ENCODE peak calls at places on chromosomes 16 and 17, in five cellular contexts. One of them, this sample, is unnamed. For H3K9me3, the result is how much of the 10 kb centered on the place peaks cover.

GRCh38 chr17:75475851-75476250 is 19.4 kb downstream of the TMEM94 start:
- DNase-seq in naive thymus-derived CD4-positive, alpha-beta T cell: no peak
- DNase-seq in ascending aorta: no peak
- DNase-seq in thoracic aorta: no peak
- DNase-seq in CD4-positive, CD25-positive, alpha-beta regulatory T cell: no peak
- DNase-seq in this sample: peak

GRCh38 chr17:850828-851759 is 68.9 kb downstream of the MRM3 start:
- DNase-seq in naive thymus-derived CD4-positive, alpha-beta T cell: no peak
- DNase-seq in ascending aorta: no peak
- DNase-seq in thoracic aorta: no peak
- DNase-seq in CD4-positive, CD25-positive, alpha-beta regulatory T cell: no peak
- DNase-seq in this sample: peak

GRCh38 chr17:17724307-17724921 is 43.2 kb downstream of the RAI1 start:
- DNase-seq in naive thymus-derived CD4-positive, alpha-beta T cell: no peak
- DNase-seq in ascending aorta: no peak
- DNase-seq in thoracic aorta: no peak
- DNase-seq in CD4-positive, CD25-positive, alpha-beta regulatory T cell: no peak
- DNase-seq in this sample: peak

GRCh38 chr16:28089992-28090365 is 26.5 kb upstream of the GSG1L start:
- DNase-seq in naive thymus-derived CD4-positive, alpha-beta T cell: no peak
- DNase-seq in ascending aorta: no peak
- DNase-seq in thoracic aorta: no peak
- DNase-seq in CD4-positive, CD25-positive, alpha-beta regulatory T cell: no peak
- DNase-seq in this sample: no peak

GRCh38 chr16:1787056-1787321 is 4.2 kb downstream of the NUBP2 start:
- DNase-seq in naive thymus-derived CD4-positive, alpha-beta T cell: no peak
- DNase-seq in ascending aorta: no peak
- DNase-seq in thoracic aorta: no peak
- DNase-seq in CD4-positive, CD25-positive, alpha-beta regulatory T cell: no peak
- DNase-seq in this sample: no peak

GRCh38 chr17:731943-732787 is at the start of gene TLCD3A:
- DNase-seq in naive thymus-derived CD4-positive, alpha-beta T cell: no peak
- DNase-seq in ascending aorta: no peak
- DNase-seq in thoracic aorta: no peak
- DNase-seq in CD4-positive, CD25-positive, alpha-beta regulatory T cell: peak
- DNase-seq in this sample: peak

GRCh38 chr17:82238562-82239201 is 9.8 kb downstream of the SLC16A3 start:
- DNase-seq in naive thymus-derived CD4-positive, alpha-beta T cell: peak
- DNase-seq in ascending aorta: no peak
- DNase-seq in thoracic aorta: no peak
- DNase-seq in CD4-positive, CD25-positive, alpha-beta regulatory T cell: peak
- DNase-seq in this sample: no peak

GRCh38 chr17:6815775-6816174 is 15.8 kb downstream of the TEKT1 start:
- DNase-seq in naive thymus-derived CD4-positive, alpha-beta T cell: no peak
- DNase-seq in ascending aorta: no peak
- DNase-seq in thoracic aorta: no peak
- DNase-seq in CD4-positive, CD25-positive, alpha-beta regulatory T cell: no peak
- DNase-seq in this sample: no peak

GRCh38 chr16:19113577-19114358 is at the start of gene ITPRIPL2:
- DNase-seq in naive thymus-derived CD4-positive, alpha-beta T cell: no peak
- DNase-seq in ascending aorta: peak
- DNase-seq in thoracic aorta: peak
- DNase-seq in CD4-positive, CD25-positive, alpha-beta regulatory T cell: no peak
- DNase-seq in this sample: peak

DNA sequence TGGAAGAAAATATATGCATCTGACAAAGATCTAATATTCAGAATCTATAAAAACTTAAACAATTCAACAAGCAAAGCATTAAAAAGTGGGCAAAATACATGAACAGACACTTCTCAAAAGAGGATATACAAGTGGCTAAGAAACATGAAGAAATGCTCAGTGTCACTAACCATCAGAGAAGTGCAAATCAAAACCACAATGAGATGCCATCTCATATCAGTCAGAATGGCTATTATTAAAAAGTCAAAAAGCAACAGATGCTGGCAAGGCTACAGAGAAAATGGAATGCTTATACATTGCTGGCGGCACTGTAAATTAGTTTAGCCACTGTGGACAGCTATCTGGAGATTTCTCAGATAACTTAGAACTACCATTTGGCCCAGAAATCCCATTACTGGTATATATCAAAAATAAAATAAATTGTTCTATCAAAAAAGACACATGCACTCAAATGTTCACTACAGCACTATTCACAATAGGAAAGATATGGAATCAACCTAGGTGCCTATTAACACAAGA is 179.5 kb downstream of the PCTP start:
- DNase-seq in naive thymus-derived CD4-positive, alpha-beta T cell: no peak
- DNase-seq in ascending aorta: no peak
- DNase-seq in thoracic aorta: no peak
- DNase-seq in CD4-positive, CD25-positive, alpha-beta regulatory T cell: no peak
- DNase-seq in this sample: no peak
- H3K9me3 ChIP-seq in naive thymus-derived CD4-positive, alpha-beta T cell: under half
- H3K9me3 ChIP-seq in ascending aorta: under half
- H3K9me3 ChIP-seq in thoracic aorta: under half
- H3K9me3 ChIP-seq in CD4-positive, CD25-positive, alpha-beta regulatory T cell: under half
- H3K9me3 ChIP-seq in this sample: under half

DNA sequence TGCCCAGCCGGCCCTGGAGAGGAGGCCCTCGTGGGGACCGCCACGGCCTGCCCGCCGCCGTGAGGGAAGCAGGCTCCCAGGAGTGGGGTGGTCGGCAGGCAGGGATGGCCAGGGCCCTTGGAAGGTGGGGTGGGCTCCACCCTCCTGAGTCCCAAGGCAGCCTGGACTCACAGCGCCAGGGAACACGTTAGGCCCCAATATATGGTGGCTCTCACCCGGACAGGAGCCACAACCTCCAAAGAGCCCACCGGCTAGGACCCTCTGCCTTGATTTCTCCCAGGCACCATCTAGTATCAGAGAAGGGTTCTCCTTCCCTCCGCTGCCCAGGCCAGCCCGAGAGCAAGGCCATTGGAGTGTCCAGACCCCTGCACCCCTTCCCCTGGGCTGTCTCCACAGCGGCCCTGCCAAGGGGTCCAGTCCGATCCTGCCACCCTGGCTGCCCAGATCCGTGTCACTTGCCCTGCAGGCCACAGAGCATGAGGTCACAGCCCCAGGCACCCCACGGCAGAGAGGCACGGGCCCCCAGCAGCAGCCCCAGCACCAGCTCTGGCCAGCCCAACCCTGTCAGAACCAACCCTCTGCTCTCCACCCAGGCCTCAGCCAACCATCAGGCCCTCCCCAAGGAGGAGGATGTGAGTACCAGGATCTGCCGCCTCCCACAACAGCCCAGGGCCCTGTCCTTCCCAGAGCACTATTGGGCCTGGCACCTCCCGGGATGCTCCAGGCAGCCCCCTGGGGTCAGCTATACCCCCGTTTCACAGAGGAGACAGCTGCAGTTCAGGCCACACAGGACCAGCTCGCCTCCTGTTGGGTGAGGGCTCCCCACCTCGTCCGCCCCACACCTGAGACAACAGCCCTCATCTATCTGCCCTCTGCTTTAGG is 1.1 kb upstream of the AXIN1 start:
- DNase-seq in naive thymus-derived CD4-positive, alpha-beta T cell: no peak
- DNase-seq in ascending aorta: no peak
- DNase-seq in thoracic aorta: no peak
- DNase-seq in CD4-positive, CD25-positive, alpha-beta regulatory T cell: no peak
- DNase-seq in this sample: no peak
- H3K27ac ChIP-seq in naive thymus-derived CD4-positive, alpha-beta T cell: peak
- H3K27ac ChIP-seq in ascending aorta: peak
- H3K27ac ChIP-seq in thoracic aorta: peak
- H3K27ac ChIP-seq in CD4-positive, CD25-positive, alpha-beta regulatory T cell: peak
- H3K27ac ChIP-seq in this sample: no peak

GRCh38 chr16:15975172-15975571 is 25.8 kb downstream of the ABCC1 start:
- DNase-seq in naive thymus-derived CD4-positive, alpha-beta T cell: no peak
- DNase-seq in ascending aorta: no peak
- DNase-seq in thoracic aorta: no peak
- DNase-seq in CD4-positive, CD25-positive, alpha-beta regulatory T cell: no peak
- DNase-seq in this sample: no peak
- H3K9me3 ChIP-seq in naive thymus-derived CD4-positive, alpha-beta T cell: under half
- H3K9me3 ChIP-seq in ascending aorta: under half
- H3K9me3 ChIP-seq in thoracic aorta: under half
- H3K9me3 ChIP-seq in CD4-positive, CD25-positive, alpha-beta regulatory T cell: under half
- H3K9me3 ChIP-seq in this sample: under half

GRCh38 chr16:23949630-23950290 is 114.0 kb downstream of the PRKCB start:
- DNase-seq in naive thymus-derived CD4-positive, alpha-beta T cell: peak
- DNase-seq in ascending aorta: no peak
- DNase-seq in thoracic aorta: no peak
- DNase-seq in CD4-positive, CD25-positive, alpha-beta regulatory T cell: peak
- DNase-seq in this sample: no peak
- H3K27ac ChIP-seq in naive thymus-derived CD4-positive, alpha-beta T cell: peak
- H3K27ac ChIP-seq in ascending aorta: no peak
- H3K27ac ChIP-seq in thoracic aorta: no peak
- H3K27ac ChIP-seq in CD4-positive, CD25-positive, alpha-beta regulatory T cell: peak
- H3K27ac ChIP-seq in this sample: no peak

DNA sequence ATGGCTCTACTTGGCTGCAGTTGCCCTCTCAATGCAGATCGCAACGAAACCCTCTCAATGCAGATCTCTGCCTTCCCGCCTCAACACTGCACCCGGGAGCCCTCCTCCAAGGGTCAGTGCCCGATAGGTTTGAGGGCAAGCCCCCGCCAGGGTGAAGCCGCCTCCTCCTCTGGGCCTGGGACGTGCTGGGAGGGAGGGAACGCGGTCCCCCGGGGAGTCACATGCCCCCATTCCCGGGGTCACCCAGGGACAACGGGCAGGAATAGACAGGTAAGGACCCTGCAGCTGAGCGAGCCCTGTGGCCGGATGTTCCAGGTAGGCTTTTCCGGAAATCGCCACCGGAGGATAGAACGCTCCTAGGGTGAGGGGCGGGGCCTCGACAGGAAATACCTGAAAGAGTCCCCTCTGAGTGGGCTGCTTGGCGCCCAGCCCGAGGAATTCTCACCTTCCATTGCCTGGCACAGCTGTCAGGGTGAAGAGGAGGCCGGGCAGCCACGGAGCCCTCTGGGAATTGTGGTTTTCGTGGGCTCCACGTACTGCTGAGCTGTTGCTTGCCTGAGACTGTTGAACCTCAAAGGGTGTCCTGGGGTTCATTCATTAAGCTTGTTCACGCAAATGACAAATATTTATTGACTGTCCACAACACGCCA is 12.8 kb downstream of the ZNF174 start:
- DNase-seq in naive thymus-derived CD4-positive, alpha-beta T cell: no peak
- DNase-seq in ascending aorta: no peak
- DNase-seq in thoracic aorta: no peak
- DNase-seq in CD4-positive, CD25-positive, alpha-beta regulatory T cell: no peak
- DNase-seq in this sample: no peak
- H3K9me3 ChIP-seq in naive thymus-derived CD4-positive, alpha-beta T cell: under half
- H3K9me3 ChIP-seq in ascending aorta: half or more
- H3K9me3 ChIP-seq in thoracic aorta: half or more
- H3K9me3 ChIP-seq in CD4-positive, CD25-positive, alpha-beta regulatory T cell: half or more
- H3K9me3 ChIP-seq in this sample: under half

DNA sequence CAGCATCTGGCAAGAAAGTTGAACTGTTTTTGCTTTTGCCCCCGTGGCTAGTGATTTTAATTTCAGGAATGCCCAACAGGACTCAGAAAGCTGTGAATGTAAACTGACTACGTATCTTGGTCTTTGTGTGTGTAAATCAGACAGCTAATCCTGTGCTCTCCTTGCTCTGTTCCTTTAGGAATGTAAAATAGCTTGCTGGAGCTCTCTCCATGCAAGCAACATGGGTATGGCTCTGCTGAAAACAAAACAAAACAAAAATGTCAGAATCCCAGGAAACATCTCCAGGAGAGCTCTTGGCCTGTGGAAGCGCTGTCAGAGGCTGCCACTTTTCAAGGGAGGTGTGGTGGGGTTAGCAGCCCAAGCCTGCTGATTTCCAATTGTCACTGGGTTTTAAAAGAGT is 161.8 kb upstream of the NOG start:
- DNase-seq in naive thymus-derived CD4-positive, alpha-beta T cell: no peak
- DNase-seq in ascending aorta: no peak
- DNase-seq in thoracic aorta: no peak
- DNase-seq in CD4-positive, CD25-positive, alpha-beta regulatory T cell: no peak
- DNase-seq in this sample: no peak
- H3K27ac ChIP-seq in naive thymus-derived CD4-positive, alpha-beta T cell: no peak
- H3K27ac ChIP-seq in ascending aorta: no peak
- H3K27ac ChIP-seq in thoracic aorta: no peak
- H3K27ac ChIP-seq in CD4-positive, CD25-positive, alpha-beta regulatory T cell: no peak
- H3K27ac ChIP-seq in this sample: no peak

DNA sequence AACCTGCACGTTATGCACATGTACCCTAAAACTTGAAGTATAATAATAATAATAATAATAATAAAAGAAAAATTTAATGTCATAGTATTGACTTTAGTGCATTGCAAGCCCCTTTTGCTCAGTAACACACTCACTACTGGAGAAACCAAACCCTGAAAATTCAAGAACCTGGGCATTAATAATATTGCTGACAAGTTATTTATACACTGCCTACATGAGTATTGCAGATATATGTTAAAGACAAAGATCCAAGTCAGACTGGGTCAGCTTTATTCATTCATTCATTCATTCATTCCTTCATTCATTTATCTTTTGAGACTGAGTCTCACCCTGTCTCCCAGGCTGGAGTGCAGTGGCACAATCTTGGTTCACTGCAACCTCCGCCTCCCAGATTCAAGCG is 1711.2 kb downstream of the TP53TG3F start:
- DNase-seq in naive thymus-derived CD4-positive, alpha-beta T cell: no peak
- DNase-seq in ascending aorta: no peak
- DNase-seq in thoracic aorta: no peak
- DNase-seq in CD4-positive, CD25-positive, alpha-beta regulatory T cell: no peak
- DNase-seq in this sample: no peak
- H3K9me3 ChIP-seq in naive thymus-derived CD4-positive, alpha-beta T cell: under half
- H3K9me3 ChIP-seq in ascending aorta: under half
- H3K9me3 ChIP-seq in thoracic aorta: under half
- H3K9me3 ChIP-seq in CD4-positive, CD25-positive, alpha-beta regulatory T cell: under half
- H3K9me3 ChIP-seq in this sample: under half

This sample was measured in cardiac muscle cell.